ENCODE peak calls at places on chromosome 1, in five cellular contexts. Z is MM.1S, T is keratinocyte, P is substantia nigra, M is breast epithelium. V is an unnamed sample.

GRCh38 chr1:36570478-36571060 is 87.9 kb upstream of the CSF3R start:
- DNase-seq in T (no peak), P (no peak), M (peak; percentile 27), Z (no peak), V (no peak)

GRCh38 chr1:59900640-59901039 is 25.9 kb downstream of the CYP2J2 start:
- DNase-seq in P (no peak), Z (no peak), M (no peak), T (no peak), V (no peak)

GRCh38 chr1:235628316-235629006 is 21.1 kb downstream of the GNG4 start:
- DNase-seq in P (no peak), T (no peak), Z (no peak), M (no peak), V (no peak)

GRCh38 chr1:34985063-34985770 is at the start of gene TMEM35B:
- DNase-seq in T (no peak), P (peak; percentile 17), Z (peak; percentile 76), M (peak; percentile 61), V (no peak)

GRCh38 chr1:86018311-86018923 is 138.2 kb downstream of the COL24A1 start:
- DNase-seq in M (no peak), T (no peak), Z (peak; percentile 60), P (no peak), V (no peak)

GRCh38 chr1:160127865-160128523 is 12.4 kb downstream of the ATP1A2 start:
- DNase-seq in M (no peak), T (no peak), Z (no peak), P (no peak), V (no peak)

GRCh38 chr1:8396083-8396911 is 78.4 kb downstream of the SLC45A1 start:
- DNase-seq in M (no peak), P (no peak), T (no peak), Z (no peak), V (no peak)

GRCh38 chr1:1306661-1307260 is 969 bp downstream of the ACAP3 start:
- DNase-seq in Z (no peak), P (no peak), M (no peak), T (no peak), V (no peak)

GRCh38 chr1:53075761-53076163 is 13.7 kb downstream of the PODN start:
- DNase-seq in Z (no peak), T (no peak), M (peak; percentile 41), P (no peak), V (no peak)

GRCh38 chr1:54323324-54323739 is 82.9 kb downstream of the SSBP3 start:
- DNase-seq in M (no peak), T (peak; percentile 93), Z (no peak), P (no peak), V (peak; percentile 52)

GRCh38 chr1:237199026-237199425 is 157.0 kb downstream of the RYR2 start:
- DNase-seq in M (no peak), P (no peak), Z (no peak), T (no peak), V (no peak)

GRCh38 chr1:112761714-112762480 is 46.8 kb upstream of the PPM1J start:
- DNase-seq in T (no peak), Z (no peak), M (no peak), P (no peak), V (peak; percentile 41)

GRCh38 chr1:17170571-17170970 is 34.4 kb upstream of the PADI1 start:
- DNase-seq in P (no peak), Z (no peak), T (no peak), M (no peak), V (no peak)
- H3K27ac ChIP-seq in P (no peak overlapping the region), Z (no peak overlapping the region), T (no peak overlapping the region), M (no peak overlapping the region), V (no peak overlapping the region)

GRCh38 chr1:207948536-207949250 is 37.8 kb upstream of the CD34 start:
- DNase-seq in M (no peak), T (no peak), P (no peak), Z (no peak), V (no peak)
- H3K27ac ChIP-seq in M (no peak overlapping the region), T (no peak overlapping the region), P (no peak overlapping the region), Z (no peak overlapping the region), V (no peak overlapping the region)

GRCh38 chr1:115475252-115475651 is 137.2 kb upstream of the NGF start:
- DNase-seq in T (no peak), P (no peak), Z (no peak), M (no peak), V (no peak)

GRCh38 chr1:115478933-115479551 is 141.0 kb upstream of the NGF start:
- DNase-seq in T (no peak), Z (no peak), M (no peak), P (no peak), V (no peak)

GRCh38 chr1:115477071-115477470 is 139.0 kb upstream of the NGF start:
- DNase-seq in M (no peak), P (no peak), Z (no peak), T (no peak), V (no peak)

GRCh38 chr1:115475901-115476300 is 137.9 kb upstream of the NGF start:
- DNase-seq in T (no peak), M (no peak), Z (no peak), P (no peak), V (no peak)

GRCh38 chr1:115476616-115477015 is 138.6 kb upstream of the NGF start:
- DNase-seq in P (no peak), T (no peak), M (no peak), Z (no peak), V (no peak)
- H3K27ac ChIP-seq in P (no peak overlapping the region), T (no peak overlapping the region), M (no peak overlapping the region), Z (no peak overlapping the region), V (no peak overlapping the region)

GRCh38 chr1:6233376-6233775 is 2.4 kb downstream of the ICMT start:
- DNase-seq in P (no peak), T (no peak), Z (no peak), M (no peak), V (no peak)
- H3K27ac ChIP-seq in P (no peak overlapping the region), T (no peak overlapping the region), Z (no peak overlapping the region), M (no peak overlapping the region), V (no peak overlapping the region)

V was measured in epithelial cell of prostate.